ENCODE peak calls at places on chromosomes 5 and 9, in five cellular contexts. One of them, this sample, is unnamed.
A peak's percentile ranks its signal among the peaks of the same experiment; 100 is the strongest.

GRCh38 chr9:89670114-89670513 is 65.3 kb downstream of the GADD45G start:
- DNase-seq in IMR-90: no peak
- DNase-seq in PC-9: no peak
- DNase-seq in GM23248: no peak
- DNase-seq in HCT116: no peak
- DNase-seq in this sample: no peak

GRCh38 chr5:179906795-179907569 is 715 bp downstream of the TBC1D9B start:
- DNase-seq in IMR-90: peak; percentile 7
- DNase-seq in PC-9: peak; percentile 43
- DNase-seq in GM23248: peak; percentile 60
- DNase-seq in HCT116: no peak
- DNase-seq in this sample: peak; percentile 30

GRCh38 chr9:71353723-71354122 is 232.3 kb upstream of the TRPM3 start:
- DNase-seq in IMR-90: peak; percentile 18
- DNase-seq in PC-9: no peak
- DNase-seq in GM23248: peak; percentile 84
- DNase-seq in HCT116: no peak
- DNase-seq in this sample: no peak

GRCh38 chr9:77982985-77983662 is 48.5 kb downstream of the GNAQ start:
- DNase-seq in IMR-90: no peak
- DNase-seq in PC-9: no peak
- DNase-seq in GM23248: no peak
- DNase-seq in HCT116: no peak
- DNase-seq in this sample: no peak

GRCh38 chr5:76427481-76428140 is 24.5 kb downstream of the IQGAP2 start:
- DNase-seq in IMR-90: no peak
- DNase-seq in PC-9: no peak
- DNase-seq in GM23248: no peak
- DNase-seq in HCT116: no peak
- DNase-seq in this sample: no peak

GRCh38 chr9:12846035-12846434 is 71.2 kb downstream of the LURAP1L start:
- DNase-seq in IMR-90: no peak
- DNase-seq in PC-9: no peak
- DNase-seq in GM23248: peak; percentile 82
- DNase-seq in HCT116: no peak
- DNase-seq in this sample: no peak

GRCh38 chr9:5422276-5422675 is 15.4 kb downstream of the PLGRKT start:
- DNase-seq in IMR-90: peak; percentile 58
- DNase-seq in PC-9: no peak
- DNase-seq in GM23248: no peak
- DNase-seq in HCT116: no peak
- DNase-seq in this sample: no peak

GRCh38 chr9:123475407-123475806 is 119.4 kb downstream of the CRB2 start:
- DNase-seq in IMR-90: no peak
- DNase-seq in PC-9: no peak
- DNase-seq in GM23248: no peak
- DNase-seq in HCT116: no peak
- DNase-seq in this sample: no peak

GRCh38 chr5:126686451-126687126 is 85.8 kb downstream of the PHAX start:
- DNase-seq in IMR-90: no peak
- DNase-seq in PC-9: no peak
- DNase-seq in GM23248: no peak
- DNase-seq in HCT116: no peak
- DNase-seq in this sample: no peak

GRCh38 chr9:92439921-92440750 is 15.9 kb upstream of the OMD start:
- DNase-seq in IMR-90: peak; percentile 90
- DNase-seq in PC-9: no peak
- DNase-seq in GM23248: peak; percentile 86
- DNase-seq in HCT116: no peak
- DNase-seq in this sample: no peak

GRCh38 chr9:83986765-83987401 is 6.3 kb downstream of the RMI1 start:
- DNase-seq in IMR-90: peak; percentile 37
- DNase-seq in PC-9: peak; percentile 33
- DNase-seq in GM23248: no peak
- DNase-seq in HCT116: peak; percentile 42
- DNase-seq in this sample: no peak

GRCh38 chr9:36632892-36633291 is 60.2 kb downstream of the MELK start:
- DNase-seq in IMR-90: peak; percentile 51
- DNase-seq in PC-9: no peak
- DNase-seq in GM23248: peak; percentile 60
- DNase-seq in HCT116: peak; percentile 7
- DNase-seq in this sample: peak; percentile 36

GRCh38 chr5:159212667-159213462 is 3.5 kb upstream of the RNF145 start:
- DNase-seq in IMR-90: no peak
- DNase-seq in PC-9: no peak
- DNase-seq in GM23248: no peak
- DNase-seq in HCT116: no peak
- DNase-seq in this sample: no peak

GRCh38 chr5:172059661-172060100 is 53.2 kb upstream of the FBXW11 start:
- DNase-seq in IMR-90: no peak
- DNase-seq in PC-9: no peak
- DNase-seq in GM23248: peak; percentile 43
- DNase-seq in HCT116: no peak
- DNase-seq in this sample: peak; percentile 51

GRCh38 chr5:79890871-79891249 is 100.2 kb downstream of the MTX3 start:
- DNase-seq in IMR-90: no peak
- DNase-seq in PC-9: no peak
- DNase-seq in GM23248: no peak
- DNase-seq in HCT116: no peak
- DNase-seq in this sample: no peak

GRCh38 chr5:1291611-1292080 is 3.2 kb downstream of the TERT start:
- DNase-seq in IMR-90: no peak
- DNase-seq in PC-9: no peak
- DNase-seq in GM23248: no peak
- DNase-seq in HCT116: no peak
- DNase-seq in this sample: no peak

GRCh38 chr5:17127743-17128231 is 89.6 kb upstream of the BASP1 start:
- DNase-seq in IMR-90: peak; percentile 92
- DNase-seq in PC-9: peak; percentile 63
- DNase-seq in GM23248: peak; percentile 94
- DNase-seq in HCT116: no peak
- DNase-seq in this sample: no peak

GRCh38 chr5:9452181-9452580 is 93.7 kb downstream of the SEMA5A start:
- DNase-seq in IMR-90: no peak
- DNase-seq in PC-9: no peak
- DNase-seq in GM23248: no peak
- DNase-seq in HCT116: no peak
- DNase-seq in this sample: no peak

GRCh38 chr5:150527038-150527437 is 19.1 kb downstream of the NDST1 start:
- DNase-seq in IMR-90: no peak
- DNase-seq in PC-9: no peak
- DNase-seq in GM23248: no peak
- DNase-seq in HCT116: no peak
- DNase-seq in this sample: no peak

GRCh38 chr5:152178350-152178699 is 226.8 kb downstream of the NMUR2 start:
- DNase-seq in IMR-90: no peak
- DNase-seq in PC-9: no peak
- DNase-seq in GM23248: no peak
- DNase-seq in HCT116: no peak
- DNase-seq in this sample: no peak

GRCh38 chr5:177362871-177363507 is 5.3 kb downstream of the RGS14 start:
- DNase-seq in IMR-90: no peak
- DNase-seq in PC-9: peak; percentile 80
- DNase-seq in GM23248: peak; percentile 70
- DNase-seq in HCT116: no peak
- DNase-seq in this sample: peak; percentile 86

GRCh38 chr5:174229640-174230350 is 184.3 kb downstream of the NSG2 start:
- DNase-seq in IMR-90: peak; percentile 4
- DNase-seq in PC-9: no peak
- DNase-seq in GM23248: peak; percentile 16
- DNase-seq in HCT116: no peak
- DNase-seq in this sample: no peak

GRCh38 chr9:138111607-138112006 is 234.0 kb downstream of the CACNA1B start:
- DNase-seq in IMR-90: no peak
- DNase-seq in PC-9: no peak
- DNase-seq in GM23248: no peak
- DNase-seq in HCT116: no peak
- DNase-seq in this sample: no peak

GRCh38 chr5:136309932-136310598 is 55.3 kb downstream of the TRPC7 start:
- DNase-seq in IMR-90: no peak
- DNase-seq in PC-9: no peak
- DNase-seq in GM23248: no peak
- DNase-seq in HCT116: no peak
- DNase-seq in this sample: no peak

GRCh38 chr5:120354126-120354525 is 110.0 kb upstream of the PRR16 start:
- DNase-seq in IMR-90: no peak
- DNase-seq in PC-9: no peak
- DNase-seq in GM23248: no peak
- DNase-seq in HCT116: no peak
- DNase-seq in this sample: no peak

GRCh38 chr9:88387035-88387732 is 1.1 kb upstream of the SPIN1 start:
- DNase-seq in IMR-90: peak; percentile 55
- DNase-seq in PC-9: peak; percentile 43
- DNase-seq in GM23248: peak; percentile 71
- DNase-seq in HCT116: peak; percentile 23
- DNase-seq in this sample: peak; percentile 8

GRCh38 chr5:90759119-90759518 is 200.5 kb downstream of the ADGRV1 start:
- DNase-seq in IMR-90: no peak
- DNase-seq in PC-9: no peak
- DNase-seq in GM23248: no peak
- DNase-seq in HCT116: no peak
- DNase-seq in this sample: no peak
- H2AFZ ChIP-seq in IMR-90: no peak overlapping the region
- H2AFZ ChIP-seq in PC-9: no peak overlapping the region
- H2AFZ ChIP-seq in GM23248: no peak overlapping the region
- H2AFZ ChIP-seq in HCT116: no peak overlapping the region
- H2AFZ ChIP-seq in this sample: no peak overlapping the region

GRCh38 chr5:111278824-111279504 is 54.8 kb downstream of the CAMK4 start:
- DNase-seq in IMR-90: no peak
- DNase-seq in PC-9: peak; percentile 41
- DNase-seq in GM23248: peak; percentile 13
- DNase-seq in HCT116: peak; percentile 42
- DNase-seq in this sample: peak; percentile 74
- H2AFZ ChIP-seq in IMR-90: no peak overlapping the region
- H2AFZ ChIP-seq in PC-9: no peak overlapping the region
- H2AFZ ChIP-seq in GM23248: no peak overlapping the region
- H2AFZ ChIP-seq in HCT116: no peak overlapping the region
- H2AFZ ChIP-seq in this sample: peak overlapping the region; percentile 19

GRCh38 chr9:21383627-21384026 is 1.6 kb downstream of the IFNA2 start:
- DNase-seq in IMR-90: no peak
- DNase-seq in PC-9: no peak
- DNase-seq in GM23248: no peak
- DNase-seq in HCT116: no peak
- DNase-seq in this sample: no peak
- H2AFZ ChIP-seq in IMR-90: no peak overlapping the region
- H2AFZ ChIP-seq in PC-9: no peak overlapping the region
- H2AFZ ChIP-seq in GM23248: no peak overlapping the region
- H2AFZ ChIP-seq in HCT116: no peak overlapping the region
- H2AFZ ChIP-seq in this sample: no peak overlapping the region

GRCh38 chr5:52822437-52822836 is 34.7 kb downstream of the ITGA1 start:
- DNase-seq in IMR-90: no peak
- DNase-seq in PC-9: no peak
- DNase-seq in GM23248: no peak
- DNase-seq in HCT116: no peak
- DNase-seq in this sample: no peak
- H2AFZ ChIP-seq in IMR-90: peak overlapping the region; percentile 24
- H2AFZ ChIP-seq in PC-9: no peak overlapping the region
- H2AFZ ChIP-seq in GM23248: no peak overlapping the region
- H2AFZ ChIP-seq in HCT116: no peak overlapping the region
- H2AFZ ChIP-seq in this sample: no peak overlapping the region

GRCh38 chr9:135310134-135310533 is 169.4 kb upstream of the PPP1R26 start:
- DNase-seq in IMR-90: no peak
- DNase-seq in PC-9: no peak
- DNase-seq in GM23248: no peak
- DNase-seq in HCT116: no peak
- DNase-seq in this sample: no peak
- H2AFZ ChIP-seq in IMR-90: no peak overlapping the region
- H2AFZ ChIP-seq in PC-9: no peak overlapping the region
- H2AFZ ChIP-seq in GM23248: no peak overlapping the region
- H2AFZ ChIP-seq in HCT116: no peak overlapping the region
- H2AFZ ChIP-seq in this sample: no peak overlapping the region

GRCh38 chr9:95572370-95573151 is 55.8 kb upstream of the PTCH1 start:
- DNase-seq in IMR-90: no peak
- DNase-seq in PC-9: no peak
- DNase-seq in GM23248: peak; percentile 87
- DNase-seq in HCT116: no peak
- DNase-seq in this sample: no peak
- H2AFZ ChIP-seq in IMR-90: no peak overlapping the region
- H2AFZ ChIP-seq in PC-9: no peak overlapping the region
- H2AFZ ChIP-seq in GM23248: peak overlapping the region; percentile 48
- H2AFZ ChIP-seq in HCT116: no peak overlapping the region
- H2AFZ ChIP-seq in this sample: no peak overlapping the region